ENCODE peak calls at places on chromosomes 5 and 9, in nine cellular contexts. B, L, X, H, R, S, P, Y and V are unnamed samples.

GRCh38 chr5:39199335-39199734 is 20.0 kb downstream of the FYB1 start:
- DNase-seq in B (no peak), L (no peak), X (no peak), H (no peak), R (no peak), S (no peak), P (no peak), Y (no peak), V (no peak)

GRCh38 chr5:154210163-154210562 is 19.6 kb downstream of the GALNT10 start:
- DNase-seq in B (no peak), L (no peak), X (no peak), H (no peak), R (no peak), S (no peak), P (no peak), Y (no peak), V (no peak)

GRCh38 chr5:91383956-91384300 is 811 bp upstream of the ARRDC3 start:
- DNase-seq in B (no peak), L (peak; percentile 44), X (no peak), H (no peak), R (no peak), S (peak; percentile 41), P (no peak), Y (no peak), V (no peak)

GRCh38 chr5:10018670-10019069 is 231.0 kb downstream of the ATPSCKMT start:
- DNase-seq in B (no peak), L (no peak), X (peak; percentile 95), H (no peak), R (no peak), S (no peak), P (no peak), Y (peak; percentile 70), V (peak; percentile 27)

GRCh38 chr9:117744856-117745389 is 40.7 kb downstream of the TLR4 start:
- DNase-seq in B (peak; percentile 26), L (no peak), X (no peak), H (peak; percentile 63), R (peak; percentile 54), S (no peak), P (no peak), Y (no peak), V (no peak)

GRCh38 chr9:9625248-9625647 is 987.6 kb downstream of the PTPRD start:
- DNase-seq in B (no peak), L (no peak), X (no peak), H (no peak), R (no peak), S (no peak), P (no peak), Y (no peak), V (no peak)

GRCh38 chr9:105082843-105083242 is 154.9 kb upstream of the ABCA1 start:
- DNase-seq in B (no peak), L (no peak), X (no peak), H (no peak), R (no peak), S (no peak), P (no peak), Y (no peak), V (no peak)

GRCh38 chr9:136978073-136978864 is 965 bp downstream of the PTGDS start:
- DNase-seq in B (peak; percentile 88), L (no peak), X (peak; percentile 61), H (no peak), R (peak; percentile 89), S (no peak), P (peak; percentile 91), Y (no peak), V (no peak)

GRCh38 chr9:8486095-8486494 is 686.5 kb upstream of the DMAC1 start:
- DNase-seq in B (peak; percentile 72), L (peak; percentile 7), X (peak; percentile 35), H (peak; percentile 75), R (peak; percentile 50), S (peak; percentile 9), P (peak; percentile 73), Y (no peak), V (peak; percentile 6)

GRCh38 chr5:44885903-44886302 is 77.2 kb downstream of the MRPS30 start:
- DNase-seq in B (no peak), L (no peak), X (no peak), H (no peak), R (no peak), S (no peak), P (no peak), Y (peak; percentile 87), V (peak; percentile 59)

GRCh38 chr9:89410709-89411111 is 87.2 kb downstream of the SEMA4D start:
- DNase-seq in B (no peak), L (no peak), X (no peak), H (no peak), R (peak; percentile 23), S (no peak), P (no peak), Y (peak; percentile 61), V (no peak)

GRCh38 chr9:74742792-74743389 is 144.8 kb downstream of the TRPM6 start:
- DNase-seq in B (peak; percentile 54), L (peak; percentile 10), X (peak; percentile 54), H (peak; percentile 47), R (no peak), S (peak; percentile 27), P (no peak), Y (peak; percentile 17), V (no peak)

GRCh38 chr5:16916262-16916878 is 19.7 kb downstream of the MYO10 start:
- DNase-seq in B (no peak), L (no peak), X (peak; percentile 96), H (peak; percentile 46), R (no peak), S (no peak), P (no peak), Y (peak; percentile 91), V (peak; percentile 92)

GRCh38 chr5:72517961-72518690 is 10.9 kb upstream of the ZNF366 start:
- DNase-seq in B (no peak), L (no peak), X (no peak), H (peak; percentile 50), R (peak; percentile 80), S (no peak), P (peak; percentile 84), Y (no peak), V (no peak)

GRCh38 chr5:9440517-9440916 is 105.4 kb downstream of the SEMA5A start:
- DNase-seq in B (no peak), L (no peak), X (peak; percentile 23), H (no peak), R (no peak), S (no peak), P (no peak), Y (peak; percentile 64), V (no peak)

GRCh38 chr5:56900395-56900794 is 9.0 kb upstream of the SETD9 start:
- DNase-seq in B (no peak), L (no peak), X (peak; percentile 48), H (no peak), R (no peak), S (no peak), P (no peak), Y (peak; percentile 33), V (peak; percentile 3)

GRCh38 chr5:74556631-74557595 is 83.6 kb downstream of the ENC1 start:
- DNase-seq in B (no peak), L (no peak), X (peak; percentile 56), H (no peak), R (no peak), S (no peak), P (no peak), Y (peak; percentile 75), V (no peak)

GRCh38 chr9:123425836-123426365 is 69.9 kb downstream of the CRB2 start:
- DNase-seq in B (no peak), L (no peak), X (no peak), H (no peak), R (no peak), S (no peak), P (peak; percentile 12), Y (no peak), V (no peak)

DNA sequence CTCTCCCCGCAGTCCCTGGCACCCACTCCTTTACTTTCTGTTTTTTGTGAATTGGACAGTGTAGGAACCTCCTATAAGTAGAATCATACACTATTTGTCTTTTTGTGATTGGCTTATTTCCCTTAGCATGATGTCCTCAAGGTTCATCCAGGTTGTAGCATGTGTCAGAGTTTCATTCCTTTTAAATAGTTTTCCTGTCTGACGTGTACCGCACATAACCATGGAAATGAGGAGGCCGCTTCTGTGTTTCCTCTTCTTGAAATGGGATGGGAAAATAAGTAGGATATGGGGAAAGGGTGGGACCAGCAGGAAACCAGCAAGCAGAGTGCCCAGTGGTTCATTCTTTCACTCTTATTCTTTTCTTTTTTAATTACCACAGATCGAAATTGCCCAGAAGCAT is 72.6 kb upstream of the ENTREP1 start:
- DNase-seq in B (no peak), L (no peak), X (no peak), H (no peak), R (no peak), S (no peak), P (no peak), Y (no peak), V (no peak)
- H3K4me3 ChIP-seq in B (no peak overlapping the region), L (no peak overlapping the region), X (no peak overlapping the region), H (no peak overlapping the region), R (no peak overlapping the region), S (no peak overlapping the region), P (no peak overlapping the region), Y (no peak overlapping the region), V (no peak overlapping the region)

GRCh38 chr9:129038109-129038852 is 1.9 kb downstream of the MIGA2 start:
- DNase-seq in B (no peak), L (no peak), X (peak; percentile 26), H (no peak), R (peak; percentile 66), S (no peak), P (no peak), Y (no peak), V (no peak)
- H3K4me3 ChIP-seq in B (no peak overlapping the region), L (no peak overlapping the region), X (peak overlapping the region; percentile 96), H (no peak overlapping the region), R (peak overlapping the region; percentile 94), S (peak overlapping the region; percentile 99), P (no peak overlapping the region), Y (peak overlapping the region; percentile 7), V (no peak overlapping the region)

DNA sequence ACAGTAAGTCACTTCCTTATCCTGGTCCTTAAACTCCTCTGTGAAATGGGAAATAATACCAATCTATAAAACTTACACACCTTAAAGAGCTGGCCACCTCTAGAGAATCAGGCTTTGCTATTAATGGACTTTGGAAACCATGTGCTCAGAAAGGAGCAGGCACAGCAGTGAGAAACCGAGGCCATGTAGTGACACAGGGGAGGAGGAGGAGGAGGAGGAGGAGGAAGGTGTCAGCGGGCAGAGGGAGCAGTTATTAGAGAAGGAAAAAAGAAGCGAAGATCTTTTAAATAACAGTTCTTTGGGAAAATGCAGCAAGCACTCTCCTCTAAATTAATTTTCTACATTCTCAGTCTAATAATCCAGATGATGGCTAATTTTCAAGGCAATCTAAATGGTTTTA is 38.0 kb downstream of the SUSD1 start:
- DNase-seq in B (no peak), L (no peak), X (no peak), H (no peak), R (no peak), S (no peak), P (no peak), Y (no peak), V (no peak)
- H3K4me3 ChIP-seq in B (no peak overlapping the region), L (no peak overlapping the region), X (no peak overlapping the region), H (no peak overlapping the region), R (no peak overlapping the region), S (no peak overlapping the region), P (no peak overlapping the region), Y (no peak overlapping the region), V (no peak overlapping the region)

DNA sequence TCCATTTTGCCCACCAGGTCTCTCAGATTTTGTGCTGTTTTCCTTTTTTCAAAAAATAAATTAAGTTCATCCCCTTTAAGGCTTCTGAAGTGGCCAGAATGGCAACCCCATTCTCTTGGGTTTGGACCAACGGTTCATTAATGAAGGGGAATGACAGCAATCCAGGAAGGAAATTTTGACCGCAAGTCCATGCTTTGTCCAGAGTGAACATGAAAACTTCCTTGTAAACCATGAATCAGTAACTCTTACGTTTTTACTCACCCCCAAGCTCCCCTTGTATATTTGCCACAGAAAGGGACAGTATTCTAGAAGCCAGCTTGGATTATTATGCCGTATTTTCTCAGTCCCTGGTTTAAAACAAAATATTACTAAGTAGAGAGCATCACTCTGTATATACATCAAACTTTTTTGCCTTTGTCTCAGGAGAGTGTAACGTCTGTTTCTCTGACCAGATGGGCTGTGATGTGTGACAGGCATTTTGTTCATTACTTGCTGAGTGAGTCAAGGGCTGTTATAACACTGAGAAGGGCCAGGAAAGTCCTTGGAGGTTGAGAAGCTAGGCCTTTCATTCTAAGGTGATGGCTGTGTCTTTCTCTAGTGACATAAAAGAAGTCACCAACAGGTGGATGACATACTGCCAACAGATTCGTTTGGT is 148.2 kb downstream of the SMARCA2 start:
- DNase-seq in B (no peak), L (no peak), X (no peak), H (no peak), R (no peak), S (no peak), P (no peak), Y (no peak), V (no peak)
- H3K4me3 ChIP-seq in B (no peak overlapping the region), L (no peak overlapping the region), X (no peak overlapping the region), H (no peak overlapping the region), R (no peak overlapping the region), S (no peak overlapping the region), P (no peak overlapping the region), Y (no peak overlapping the region), V (no peak overlapping the region)